ENCODE peak calls at places on chromosome 15, in ten cellular contexts. E is thoracic aorta, G is brain microvascular endothelial cell, I is RWPE1, R is M059J, M is ovary, K is KG1, P is kidney tubule cell, Q is foreskin fibroblast, Z is testis. B is an unnamed sample.

GRCh38 chr15:90654233-90655124 is 62.7 kb upstream of the BLM start:
- DNase-seq in E (no peak), G (no peak), I (no peak), R (peak), M (no peak), K (no peak), P (peak), Q (no peak), Z (no peak), B (peak)

GRCh38 chr15:85754993-85755392 is 39.7 kb downstream of the KLHL25 start:
- DNase-seq in E (no peak), G (no peak), I (no peak), R (no peak), M (no peak), K (no peak), P (no peak), Q (peak), Z (peak), B (no peak)

GRCh38 chr15:51775967-51776816 is 24.8 kb downstream of the TMOD2 start:
- DNase-seq in E (no peak), G (peak), I (peak), R (peak), M (peak), K (no peak), P (peak), Q (peak), Z (peak), B (no peak)

GRCh38 chr15:100116416-100117190 is 225.2 kb downstream of the ADAMTS17 start:
- DNase-seq in E (no peak), G (no peak), I (no peak), R (no peak), M (peak), K (no peak), P (no peak), Q (no peak), Z (peak), B (no peak)

GRCh38 chr15:22930782-22931484 is 49.2 kb downstream of the CYFIP1 start:
- DNase-seq in E (no peak), G (no peak), I (peak), R (peak), M (no peak), K (no peak), P (peak), Q (peak), Z (peak), B (no peak)

GRCh38 chr15:59303641-59304433 is 68.8 kb downstream of the MYO1E start:
- DNase-seq in E (no peak), G (peak), I (no peak), R (peak), M (peak), K (no peak), P (peak), Q (no peak), Z (no peak), B (no peak)

GRCh38 chr15:59539799-59540198 is 71.8 kb upstream of the GCNT3 start:
- DNase-seq in E (no peak), G (no peak), I (no peak), R (peak), M (no peak), K (no peak), P (no peak), Q (peak), Z (no peak), B (no peak)

GRCh38 chr15:77032647-77033416 is 37.9 kb downstream of the PSTPIP1 start:
- DNase-seq in E (no peak), G (no peak), I (no peak), R (no peak), M (no peak), K (no peak), P (no peak), Q (no peak), Z (peak), B (no peak)

GRCh38 chr15:75349851-75350588 is 3.2 kb downstream of the NEIL1 start:
- DNase-seq in E (no peak), G (no peak), I (no peak), R (no peak), M (no peak), K (peak), P (no peak), Q (no peak), Z (no peak), B (peak)

GRCh38 chr15:47987908-47988532 is 132.8 kb upstream of the SLC24A5 start:
- DNase-seq in E (no peak), G (peak), I (peak), R (peak), M (peak), K (no peak), P (peak), Q (peak), Z (peak), B (no peak)

GRCh38 chr15:38688761-38689160 is 124.1 kb upstream of the RASGRP1 start:
- DNase-seq in E (no peak), G (no peak), I (no peak), R (peak), M (no peak), K (no peak), P (peak), Q (no peak), Z (no peak), B (no peak)

GRCh38 chr15:29880341-29880740 is 58.1 kb upstream of the TJP1 start:
- DNase-seq in E (no peak), G (no peak), I (no peak), R (no peak), M (no peak), K (no peak), P (no peak), Q (no peak), Z (no peak), B (no peak)

B was measured in tibial artery.